ENCODE peak calls at places on chromosome 11, in six cellular contexts. T, C, E, V, L and B are unnamed samples. For H3K9me3 and H3K36me3, the result is how much of the 10 kb centered on the place peaks cover.

GRCh38 chr11:63535734-63536133 is 874 bp upstream of the PLAAT4 start:
- DNase-seq in C (no peak), L (no peak), E (no peak), T (no peak), V (no peak), B (no peak)

GRCh38 chr11:14315130-14315529 is 43.9 kb downstream of the RRAS2 start:
- DNase-seq in E (no peak), T (no peak), L (no peak), V (no peak), C (no peak), B (no peak)

GRCh38 chr11:65743928-65744698 is 23.5 kb upstream of the RNASEH2C start:
- DNase-seq in T (peak), C (peak), E (no peak), V (no peak), L (peak), B (no peak)

GRCh38 chr11:20161923-20162322 is 1.6 kb upstream of the DBX1 start:
- DNase-seq in V (no peak), C (no peak), E (no peak), L (no peak), T (no peak), B (no peak)

GRCh38 chr11:8003187-8003586 is 16.1 kb downstream of the EIF3F start:
- DNase-seq in L (no peak), T (no peak), V (no peak), E (no peak), C (no peak), B (no peak)

GRCh38 chr11:74282863-74283484 is 28.5 kb downstream of the P4HA3 start:
- DNase-seq in E (no peak), C (no peak), L (no peak), T (peak), V (no peak), B (no peak)

GRCh38 chr11:8011981-8012444 is 24.9 kb downstream of the EIF3F start:
- DNase-seq in C (no peak), L (no peak), T (no peak), E (no peak), V (no peak), B (peak)

GRCh38 chr11:41522899-41523672 is 63.6 kb upstream of the LRRC4C start:
- DNase-seq in V (no peak), E (no peak), C (no peak), L (no peak), T (no peak), B (no peak)

GRCh38 chr11:125552927-125553326 is 16.4 kb upstream of the EI24 start:
- DNase-seq in V (no peak), L (no peak), E (no peak), T (no peak), C (no peak), B (no peak)

GRCh38 chr11:125903753-125904659 is at the start of gene DDX25:
- DNase-seq in T (no peak), E (no peak), L (no peak), V (no peak), C (no peak), B (no peak)

GRCh38 chr11:11978098-11978637 is 30.3 kb downstream of the DKK3 start:
- DNase-seq in L (no peak), E (peak), V (no peak), C (no peak), T (no peak), B (no peak)

GRCh38 chr11:119759324-119759723 is 30.3 kb upstream of the NECTIN1 start:
- DNase-seq in T (peak), E (no peak), L (no peak), C (no peak), V (no peak), B (no peak)

GRCh38 chr11:10181811-10182210 is 112.2 kb downstream of the SBF2 start:
- DNase-seq in T (no peak), L (peak), C (no peak), V (no peak), E (no peak), B (no peak)

DNA sequence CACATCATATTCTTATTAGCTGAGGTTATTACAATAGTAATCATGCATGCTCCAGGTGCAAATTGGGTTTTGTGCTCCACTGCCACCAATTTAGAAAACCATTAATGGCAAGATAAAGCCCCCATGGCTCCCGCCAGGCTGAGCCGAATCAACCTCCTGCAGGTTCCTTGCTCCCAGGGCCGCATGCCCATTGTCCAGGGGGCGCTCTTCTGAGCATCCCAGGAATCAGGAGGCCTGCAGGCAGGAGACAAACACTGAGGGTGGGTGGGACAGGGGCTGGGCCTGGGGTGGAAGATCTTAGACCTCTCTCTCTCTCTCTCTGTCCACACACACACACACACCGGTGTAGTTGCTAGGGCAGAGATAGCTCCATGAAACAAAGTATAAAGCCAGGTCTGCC is 57.4 kb downstream of the BUD13 start:
- DNase-seq in E (no peak), T (no peak), L (no peak), C (no peak), V (no peak), B (no peak)
- TF ChIP-seq CTCF in E (no peak), T (no peak), L (no peak), C (no peak), V (no peak), B (no peak)

GRCh38 chr11:18578975-18579598 is 9.4 kb downstream of the UEVLD start:
- DNase-seq in T (no peak), E (no peak), L (no peak), V (no peak), C (no peak), B (no peak)
- H3K9me3 ChIP-seq in T (under half), E (under half), L (under half), V (under half), C (under half), B (under half)

GRCh38 chr11:3700410-3700809 is 29.2 kb upstream of the CHRNA10 start:
- DNase-seq in E (no peak), C (no peak), T (no peak), L (no peak), V (no peak), B (no peak)
- H3K36me3 ChIP-seq in E (half or more), C (under half), T (under half), L (under half), V (half or more), B (half or more)

GRCh38 chr11:61577383-61578118 is 3.3 kb downstream of the SYT7 start:
- DNase-seq in L (no peak), V (no peak), E (peak), T (no peak), C (no peak), B (no peak)
- TF ChIP-seq CTCF in L (no peak), V (no peak), E (peak), T (peak), C (no peak), B (no peak)

GRCh38 chr11:70048279-70049024 is 29.7 kb upstream of the ANO1 start:
- DNase-seq in V (no peak), L (no peak), C (no peak), T (peak), E (no peak), B (no peak)

GRCh38 chr11:70040869-70041501 is 37.1 kb upstream of the ANO1 start:
- DNase-seq in T (no peak), E (no peak), V (no peak), C (no peak), L (no peak), B (peak)

GRCh38 chr11:70040452-70040851 is 37.7 kb upstream of the ANO1 start:
- DNase-seq in E (no peak), T (no peak), C (no peak), L (no peak), V (no peak), B (peak)

GRCh38 chr11:70046089-70046488 is 32.0 kb upstream of the ANO1 start:
- DNase-seq in L (no peak), E (no peak), T (no peak), V (no peak), C (no peak), B (no peak)

DNA sequence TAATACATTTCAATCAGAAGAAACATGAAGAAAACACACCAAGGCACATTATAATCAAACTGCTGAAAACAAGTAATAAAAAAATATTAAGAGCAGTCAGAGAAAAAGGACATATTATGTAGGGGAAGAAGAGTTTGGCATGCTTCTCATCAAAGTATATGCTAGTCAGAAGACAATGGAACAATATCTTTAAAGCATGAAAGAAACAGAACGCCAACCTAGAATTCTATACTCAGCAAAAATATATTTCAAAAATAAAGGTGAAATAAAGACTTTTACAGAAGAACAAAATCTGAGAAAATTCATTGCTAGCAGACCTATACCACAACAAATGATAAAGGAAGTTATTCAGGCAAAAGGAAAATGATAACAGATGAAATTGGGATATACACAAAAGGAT is 34.6 kb upstream of the ANO1 start:
- DNase-seq in V (no peak), C (no peak), T (no peak), L (no peak), E (no peak), B (no peak)
- H3K9me3 ChIP-seq in V (under half), C (under half), T (under half), L (under half), E (under half), B (under half)

DNA sequence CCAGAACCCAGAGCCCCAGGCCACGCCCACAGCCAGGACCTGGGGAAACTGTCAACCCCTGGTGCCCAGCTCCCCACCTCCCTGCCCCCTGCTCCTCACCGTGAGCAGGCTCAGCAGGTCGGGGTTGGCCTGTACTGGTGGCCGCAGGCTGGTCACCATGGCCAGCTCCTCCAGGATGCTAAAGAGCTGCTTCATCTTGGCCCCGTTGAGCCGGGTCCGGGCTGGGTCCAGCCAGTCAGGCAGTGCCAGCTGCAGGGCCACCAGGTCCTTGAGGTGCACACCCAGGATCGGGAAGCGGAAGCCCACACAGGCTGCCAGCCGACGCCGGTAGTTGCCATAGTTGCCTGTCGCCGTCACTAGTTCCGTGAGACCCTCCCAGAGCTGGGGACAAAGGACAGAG is 7.3 kb downstream of the RASGRP2 start:
- DNase-seq in T (no peak), L (no peak), E (no peak), V (no peak), C (no peak), B (no peak)
- H3K36me3 ChIP-seq in T (under half), L (under half), E (under half), V (under half), C (under half), B (under half)

GRCh38 chr11:79097279-79097875 is 343.5 kb downstream of the TENM4 start:
- DNase-seq in C (no peak), V (no peak), T (no peak), E (peak), L (no peak), B (no peak)

GRCh38 chr11:79102821-79103220 is 338.0 kb downstream of the TENM4 start:
- DNase-seq in C (no peak), V (no peak), T (no peak), L (no peak), E (no peak), B (no peak)

GRCh38 chr11:79101736-79102135 is 339.1 kb downstream of the TENM4 start:
- DNase-seq in L (no peak), T (no peak), V (no peak), C (no peak), E (no peak), B (no peak)

GRCh38 chr11:79098096-79098495 is 342.7 kb downstream of the TENM4 start:
- DNase-seq in L (no peak), T (no peak), E (no peak), V (no peak), C (no peak), B (no peak)

DNA sequence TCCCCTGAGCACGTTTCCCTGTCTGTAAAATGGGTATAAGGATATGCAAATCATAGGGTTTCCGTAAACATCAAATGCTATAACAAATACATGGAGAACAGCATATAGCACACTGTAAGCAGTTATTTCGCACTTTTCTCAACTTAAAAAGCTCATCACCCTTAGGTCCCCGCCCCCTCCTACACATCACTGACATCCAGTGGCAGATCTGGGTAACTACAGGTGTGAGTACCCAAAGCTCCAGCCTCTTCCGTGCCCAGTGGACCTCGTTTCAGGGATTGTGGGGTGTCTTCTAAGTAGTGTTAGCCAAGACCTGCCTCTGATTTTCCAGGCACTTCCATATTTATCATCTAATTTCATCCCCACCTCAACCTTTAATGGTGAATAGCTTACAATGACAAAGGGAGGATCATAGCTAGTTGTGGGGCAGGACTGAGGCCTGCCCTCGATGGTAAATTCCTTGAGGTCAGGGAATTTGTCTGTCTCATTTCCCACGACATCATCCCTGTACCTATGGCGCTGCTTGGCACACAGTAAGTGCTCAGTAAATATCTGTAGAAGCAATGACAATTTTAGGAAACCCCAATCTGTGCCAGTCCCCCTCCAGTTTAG is 340.6 kb downstream of the TENM4 start:
- DNase-seq in V (no peak), L (peak), E (no peak), T (peak), C (no peak), B (no peak)
- TF ChIP-seq CTCF in V (peak), L (peak), E (peak), T (peak), C (peak), B (peak)

GRCh38 chr11:77580712-77581337 is 8.9 kb upstream of the AQP11 start:
- DNase-seq in C (no peak), E (no peak), L (no peak), T (peak), V (no peak), B (no peak)
- H3K9me3 ChIP-seq in C (under half), E (under half), L (under half), T (under half), V (under half), B (under half)